ENCODE peak calls at places on chromosomes 7 and 10, in eight cellular contexts. K is chondrocyte, S is mucosa of descending colon, H is glutamatergic neuron, R is GM20000, M is fibroblast of lung, G is cardiac muscle cell, F is endothelial cell of umbilical vein. U is an unnamed sample.

GRCh38 chr7:104971290-104972071 is 42.5 kb upstream of the KMT2E start:
- DNase-seq in H (no peak), K (no peak), F (peak; percentile 78), R (no peak), G (peak; percentile 59), M (peak; percentile 44), S (no peak), U (no peak)

GRCh38 chr10:99368646-99369045 is 39.5 kb downstream of the CNNM1 start:
- DNase-seq in K (no peak), R (no peak), M (no peak), F (no peak), G (no peak), S (no peak), H (no peak), U (no peak)

GRCh38 chr7:7803597-7804229 is 85.3 kb upstream of the RPA3 start:
- DNase-seq in K (no peak), M (no peak), R (no peak), S (no peak), G (no peak), H (no peak), F (no peak), U (no peak)

GRCh38 chr7:5528071-5528814 is 104.6 kb upstream of the TNRC18 start:
- DNase-seq in H (no peak), M (peak; percentile 51), K (no peak), S (peak; percentile 70), G (peak; percentile 53), R (no peak), F (peak; percentile 30), U (peak; percentile 66)

GRCh38 chr7:105934577-105935185 is 28.4 kb upstream of the CDHR3 start:
- DNase-seq in G (peak; percentile 80), S (no peak), H (no peak), R (no peak), F (no peak), M (peak; percentile 89), K (no peak), U (no peak)

GRCh38 chr10:116469437-116469836 is 41.8 kb downstream of the PNLIPRP3 start:
- DNase-seq in G (no peak), S (no peak), F (no peak), K (no peak), R (no peak), H (no peak), M (no peak), U (no peak)

GRCh38 chr10:92544296-92544695 is 29.6 kb downstream of the IDE start:
- DNase-seq in K (no peak), M (no peak), G (peak; percentile 66), F (peak; percentile 45), H (no peak), S (no peak), R (no peak), U (no peak)

GRCh38 chr7:22559829-22560489 is 60.0 kb upstream of the STEAP1B start:
- DNase-seq in F (peak; percentile 85), S (peak; percentile 51), H (peak; percentile 69), M (peak; percentile 89), K (no peak), R (peak; percentile 75), G (peak; percentile 90), U (peak; percentile 66)

GRCh38 chr7:1913290-1914282 is 243.5 kb downstream of the ELFN1 start:
- DNase-seq in R (no peak), M (no peak), F (no peak), S (no peak), K (no peak), G (no peak), H (no peak), U (peak; percentile 11)

GRCh38 chr10:78259394-78259793 is 225.7 kb downstream of the RPS24 start:
- DNase-seq in F (no peak), M (no peak), K (no peak), G (no peak), R (no peak), H (no peak), S (no peak), U (peak; percentile 53)

GRCh38 chr10:78255796-78256638 is 222.4 kb downstream of the RPS24 start:
- DNase-seq in F (peak; percentile 92), G (peak; percentile 96), S (no peak), H (no peak), M (peak; percentile 97), K (no peak), R (no peak), U (peak; percentile 52)

GRCh38 chr10:78260141-78260540 is 226.5 kb downstream of the RPS24 start:
- DNase-seq in M (peak; percentile 30), K (no peak), F (no peak), R (no peak), H (no peak), G (peak; percentile 68), S (no peak), U (no peak)

GRCh38 chr10:78260675-78261074 is 227.0 kb downstream of the RPS24 start:
- DNase-seq in S (no peak), M (no peak), R (no peak), G (no peak), H (no peak), F (no peak), K (no peak), U (no peak)

GRCh38 chr10:78258303-78259030 is 224.8 kb downstream of the RPS24 start:
- DNase-seq in M (no peak), R (no peak), G (no peak), F (no peak), H (no peak), K (no peak), S (no peak), U (peak; percentile 83)
- TF ChIP-seq CTCF in M (no peak), R (no peak), G (no peak), F (no peak), H (no peak), K (peak; percentile 23), S (no peak), U (peak; percentile 11)

DNA sequence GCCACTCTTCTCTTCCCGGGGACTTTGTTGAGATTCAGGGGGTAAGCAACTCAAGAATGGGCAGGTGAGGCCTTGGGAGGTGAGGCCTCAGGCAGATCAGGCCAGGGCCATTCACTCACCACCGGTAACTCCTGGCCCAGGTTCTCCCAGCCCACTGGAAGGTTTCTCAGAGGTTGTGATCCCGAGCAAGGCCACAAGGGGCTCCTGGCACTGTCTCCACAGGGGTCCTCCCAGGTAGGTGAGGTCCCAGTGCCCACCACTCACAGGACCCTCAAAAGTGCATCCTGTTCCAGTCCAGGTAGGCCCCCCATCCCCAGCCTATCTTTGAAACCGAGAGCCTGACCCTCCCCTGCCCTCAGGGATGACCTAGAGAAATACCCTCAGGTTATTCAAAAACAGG is 236.1 kb downstream of the BUB3 start:
- DNase-seq in G (no peak), F (no peak), S (no peak), K (no peak), H (no peak), M (no peak), R (no peak), U (no peak)
- TF ChIP-seq CTCF in G (no peak), F (no peak), S (no peak), K (no peak), H (no peak), M (no peak), R (no peak), U (no peak)

GRCh38 chr10:50291261-50291850 is 40.0 kb upstream of the ASAH2 start:
- DNase-seq in H (no peak), G (peak; percentile 40), S (no peak), M (peak; percentile 49), K (no peak), F (peak; percentile 18), R (no peak), U (no peak)
- TF ChIP-seq CTCF in H (no peak), G (peak; percentile 55), S (no peak), M (peak; percentile 52), K (peak; percentile 62), F (peak; percentile 25), R (no peak), U (peak; percentile 22)

DNA sequence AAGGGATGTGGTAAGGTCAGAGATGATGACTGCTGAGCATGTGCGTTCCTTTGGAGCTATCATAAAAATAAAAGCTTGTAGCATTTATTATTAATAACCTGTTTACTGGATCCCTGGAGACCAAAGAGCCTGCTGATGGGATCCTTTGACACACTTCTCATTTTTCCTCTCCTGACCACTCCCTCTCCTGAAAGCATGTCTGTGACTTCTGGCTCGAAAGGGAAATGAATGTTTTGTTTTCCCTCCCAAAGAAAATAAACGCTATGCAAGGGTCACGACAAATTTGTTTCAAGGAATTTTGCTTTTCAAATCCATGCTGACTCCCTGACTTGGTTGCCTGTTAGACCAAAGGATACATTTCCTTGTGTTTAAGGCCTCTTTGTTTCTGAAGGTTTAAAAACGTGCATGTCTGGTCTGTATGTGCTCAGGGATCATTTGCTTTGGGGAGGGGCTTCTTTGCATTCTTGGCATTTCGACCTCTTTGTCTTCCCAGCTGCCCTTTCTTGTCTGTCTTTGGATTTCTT is 185.1 kb upstream of the AGK start:
- DNase-seq in R (no peak), M (peak; percentile 56), S (no peak), K (no peak), H (no peak), G (no peak), F (peak; percentile 70), U (no peak)
- TF ChIP-seq CTCF in R (no peak), M (no peak), S (no peak), K (no peak), H (no peak), G (no peak), F (no peak), U (no peak)

GRCh38 chr7:103887853-103888602 is 101.4 kb downstream of the RELN start:
- DNase-seq in K (no peak), R (no peak), G (no peak), S (no peak), M (no peak), F (no peak), H (no peak), U (no peak)
- TF ChIP-seq CTCF in K (no peak), R (no peak), G (no peak), S (no peak), M (no peak), F (no peak), H (no peak), U (no peak)

DNA sequence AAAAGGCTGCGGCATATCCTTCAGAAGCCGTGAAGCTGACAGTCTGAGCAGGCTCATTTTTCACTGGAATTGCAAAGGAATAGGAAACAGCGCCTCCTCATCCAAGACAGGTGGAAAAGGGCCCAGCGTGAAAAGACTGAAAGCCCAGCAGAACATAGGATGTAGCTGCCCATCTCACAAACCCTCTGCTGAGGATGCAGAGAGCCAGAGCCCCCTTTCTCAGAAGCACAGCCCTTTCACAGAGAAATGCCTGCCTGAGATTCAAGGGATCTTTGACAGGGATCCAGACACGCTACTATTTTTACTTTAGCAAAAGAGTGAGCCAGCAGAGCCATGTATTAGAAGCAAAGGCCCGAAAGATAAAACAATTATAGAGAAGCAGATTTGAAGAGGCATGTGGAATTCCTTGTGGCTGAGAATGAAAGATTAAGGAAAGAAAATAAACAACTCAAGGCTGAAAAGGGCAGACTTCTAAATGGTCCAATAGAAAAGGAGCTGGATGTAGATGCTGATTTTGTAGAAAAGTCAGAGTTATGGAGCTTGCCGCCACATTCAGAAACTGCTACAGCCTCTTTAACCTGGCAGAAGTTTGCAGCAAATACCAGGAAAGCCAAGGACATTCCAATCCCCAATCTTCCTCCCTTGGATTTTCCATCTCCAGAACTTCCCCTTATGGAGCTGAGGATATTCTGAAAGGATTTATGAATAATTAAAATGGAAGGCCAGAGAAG is 36.9 kb downstream of the GDI2 start:
- DNase-seq in H (no peak), M (peak; percentile 16), K (no peak), G (peak; percentile 30), R (no peak), S (no peak), F (no peak), U (no peak)
- TF ChIP-seq CTCF in H (no peak), M (no peak), K (peak; percentile 41), G (peak; percentile 11), R (no peak), S (no peak), F (no peak), U (no peak)